ENCODE peak calls at places on chromosome 4, in six cellular contexts. B, F, A, W, I and Q are unnamed samples. For H3K36me3, the result is how much of the 10 kb centered on the place peaks cover.

GRCh38 chr4:23884261-23884660 is 5.6 kb downstream of the PPARGC1A start:
- DNase-seq in B (no peak), F (no peak), W (no peak), A (no peak), I (no peak), Q (no peak)

GRCh38 chr4:150828159-150828558 is 186.9 kb downstream of the LRBA start:
- DNase-seq in B (no peak), W (no peak), I (no peak), F (no peak), A (peak), Q (no peak)

GRCh38 chr4:114108869-114109268 is 129.4 kb upstream of the ARSJ start:
- DNase-seq in W (no peak), A (no peak), B (peak), I (no peak), F (no peak), Q (peak)

GRCh38 chr4:6271701-6272465 is 2.2 kb downstream of the WFS1 start:
- DNase-seq in B (no peak), I (no peak), W (no peak), A (no peak), F (peak), Q (no peak)

GRCh38 chr4:131001371-131001770 is 1905.4 kb downstream of the C4orf33 start:
- DNase-seq in A (no peak), F (no peak), I (no peak), B (no peak), W (no peak), Q (no peak)

GRCh38 chr4:150126201-150126879 is 48.1 kb downstream of the DCLK2 start:
- DNase-seq in W (no peak), B (peak), F (no peak), I (no peak), A (no peak), Q (no peak)

GRCh38 chr4:176781739-176782100 is 11.0 kb downstream of the VEGFC start:
- DNase-seq in I (no peak), B (no peak), A (no peak), W (no peak), F (no peak), Q (no peak)

GRCh38 chr4:181896609-181897008 is 346.6 kb upstream of the TENM3 start:
- DNase-seq in A (no peak), B (no peak), F (no peak), I (no peak), W (no peak), Q (no peak)

GRCh38 chr4:100289530-100289888 is 99.2 kb upstream of the DDIT4L start:
- DNase-seq in W (no peak), A (no peak), F (no peak), I (no peak), B (no peak), Q (peak)

GRCh38 chr4:146291313-146291712 is 77.0 kb downstream of the REELD1 start:
- DNase-seq in I (no peak), B (no peak), A (no peak), W (no peak), F (no peak), Q (no peak)
- H3K4me3 ChIP-seq in I (no peak), B (no peak), A (no peak), W (no peak), F (no peak), Q (no peak)

GRCh38 chr4:26583865-26584652 is at the start of gene TBC1D19:
- DNase-seq in W (peak), A (peak), B (peak), F (peak), I (peak), Q (no peak)
- TF ChIP-seq CTCF in W (no peak), A (no peak), B (no peak), F (no peak), I (no peak), Q (no peak)

GRCh38 chr4:692771-693554 is 4.0 kb upstream of the SLC49A3 start:
- DNase-seq in I (no peak), F (no peak), B (no peak), A (no peak), W (no peak), Q (no peak)
- H3K36me3 ChIP-seq in I (under half), F (under half), B (under half), A (under half), W (under half), Q (under half)

DNA sequence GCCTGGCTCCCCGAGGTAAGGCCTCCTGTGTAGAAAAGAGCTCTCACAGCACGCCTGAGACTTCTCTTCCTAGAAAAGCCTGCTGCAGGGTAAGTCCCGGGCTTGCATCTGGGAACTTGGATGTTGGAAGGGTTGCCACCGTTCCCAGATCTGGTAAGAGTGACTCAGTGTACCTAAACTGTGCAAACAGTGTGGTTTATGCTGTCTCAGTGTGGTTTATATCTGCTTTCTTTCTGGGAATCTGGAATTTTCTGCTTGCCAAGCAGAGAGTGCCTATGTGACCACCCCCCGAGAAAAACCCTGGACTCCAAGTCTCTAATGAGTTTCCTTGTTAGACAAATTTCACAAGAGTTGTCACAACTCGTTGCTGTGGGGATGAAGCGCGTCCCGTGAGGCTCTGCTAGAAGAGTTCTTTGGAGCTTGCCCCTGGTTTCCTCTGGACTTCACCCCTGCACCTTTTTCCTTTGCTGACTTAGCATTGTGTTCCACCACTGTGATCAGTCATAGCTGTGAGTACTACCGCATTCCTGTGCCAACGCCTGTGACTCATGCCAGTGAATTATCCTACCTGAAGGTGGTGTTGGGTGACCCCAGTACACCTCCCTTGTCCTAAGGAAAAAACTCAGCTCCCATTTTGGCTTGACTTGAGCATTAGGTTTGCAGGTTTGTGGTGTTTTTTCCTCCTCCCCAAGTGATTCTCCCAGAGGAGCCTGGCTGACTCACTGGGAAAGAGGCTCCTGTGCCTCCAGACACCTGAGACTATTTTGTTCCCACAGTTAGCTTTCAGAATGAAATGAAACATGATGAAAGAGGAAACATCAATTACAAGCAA is 14.5 kb downstream of the SLC2A9 start:
- DNase-seq in F (no peak), I (no peak), B (no peak), W (no peak), A (no peak), Q (peak)
- H3K4me3 ChIP-seq in F (no peak), I (peak), B (no peak), W (no peak), A (no peak), Q (no peak)

DNA sequence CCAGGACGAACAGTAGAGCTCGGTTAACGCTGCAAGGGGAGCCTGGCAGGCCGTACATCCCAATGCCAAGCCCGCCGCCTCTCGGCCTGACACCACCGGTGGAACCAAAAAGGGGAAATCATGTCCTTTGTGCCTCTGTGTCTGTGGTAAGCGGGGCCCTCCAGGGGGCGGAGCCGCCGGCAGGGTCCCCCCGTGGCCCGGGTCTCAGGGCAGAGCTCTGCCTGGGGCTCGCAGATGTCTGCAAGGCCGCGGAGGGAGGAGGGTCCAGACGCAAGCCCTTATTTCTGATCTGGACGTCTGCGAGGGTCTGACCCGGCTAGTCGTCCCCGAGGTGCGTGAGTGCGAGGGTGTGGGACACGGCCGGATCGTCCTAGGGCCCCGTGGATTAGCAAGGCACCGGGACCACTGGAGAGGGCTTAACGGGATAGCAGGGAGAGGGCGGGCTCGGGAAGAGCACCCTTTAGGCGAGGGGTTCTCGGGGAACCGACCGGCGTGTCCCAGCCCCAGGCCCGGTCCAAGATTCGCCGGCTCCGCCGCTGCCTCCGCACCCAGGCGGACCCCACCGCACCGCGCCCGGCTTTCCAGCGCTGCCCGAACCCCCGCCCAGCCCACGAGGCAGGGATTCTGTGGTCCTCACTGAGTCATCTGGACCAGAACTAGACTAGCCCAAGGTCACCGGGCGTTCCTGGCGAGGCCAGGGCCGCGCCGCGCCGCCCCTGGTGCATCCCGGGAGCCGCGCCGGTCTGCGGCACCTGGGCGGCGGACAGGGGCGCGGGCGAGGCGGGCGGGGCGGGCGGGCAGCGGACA is 858 bp upstream of the FAM193A start:
- DNase-seq in W (peak), A (peak), I (peak), B (peak), F (peak), Q (no peak)
- TF ChIP-seq CTCF in W (no peak), A (no peak), I (no peak), B (no peak), F (no peak), Q (peak)